ENCODE peak calls at places on chromosomes 1 and 21, in six cellular contexts. B is OCI-LY7, W is GM23248, X is SK-N-SH, M is hepatocyte, H is PC-3. C is an unnamed sample. For H3K9me2, the result is how much of the 10 kb centered on the place peaks cover.

GRCh38 chr1:43512681-43513080 is 18.0 kb upstream of the PTPRF start:
- DNase-seq in B (no peak), W (no peak), X (no peak), H (no peak), M (no peak), C (no peak)

GRCh38 chr1:71307451-71307850 is 226.6 kb upstream of the ZRANB2 start:
- DNase-seq in M (no peak), W (peak), X (peak), H (peak), B (peak), C (no peak)

GRCh38 chr21:35336534-35336933 is 287.4 kb upstream of the RUNX1 start:
- DNase-seq in W (peak), B (no peak), X (no peak), M (no peak), H (no peak), C (no peak)

GRCh38 chr1:194709439-194709838 is 1523.0 kb upstream of the B3GALT2 start:
- DNase-seq in W (no peak), X (no peak), M (no peak), H (no peak), B (no peak), C (no peak)

GRCh38 chr1:5877683-5878530 is 114.3 kb downstream of the NPHP4 start:
- DNase-seq in B (no peak), X (no peak), W (no peak), M (no peak), H (no peak), C (no peak)

GRCh38 chr1:236151739-236152424 is 9.5 kb downstream of the GPR137B start:
- DNase-seq in W (no peak), B (no peak), H (no peak), M (no peak), X (no peak), C (no peak)

GRCh38 chr1:28196330-28196729 is 19.8 kb upstream of the PTAFR start:
- DNase-seq in M (no peak), X (no peak), H (no peak), W (no peak), B (no peak), C (no peak)

GRCh38 chr21:45366931-45367401 is 38.0 kb upstream of the COL18A1 start:
- DNase-seq in H (peak), W (peak), X (peak), B (no peak), M (peak), C (peak)

GRCh38 chr1:54287821-54288220 is 87.9 kb downstream of the MRPL37 start:
- DNase-seq in X (no peak), B (no peak), H (no peak), W (peak), M (no peak), C (no peak)

GRCh38 chr1:43447891-43448708 is 5.6 kb downstream of the HYI start:
- DNase-seq in X (no peak), B (no peak), M (no peak), H (no peak), W (no peak), C (no peak)

GRCh38 chr1:154431586-154432373 is 26.6 kb downstream of the IL6R start:
- DNase-seq in X (no peak), M (peak), W (peak), B (no peak), H (peak), C (no peak)

GRCh38 chr1:155064813-155065436 is 1.4 kb downstream of the EFNA4 start:
- DNase-seq in X (no peak), H (no peak), M (no peak), B (no peak), W (no peak), C (no peak)

GRCh38 chr1:55337801-55338447 is 122.8 kb upstream of the USP24 start:
- DNase-seq in X (peak), W (peak), H (peak), B (peak), M (peak), C (no peak)

GRCh38 chr1:244665771-244666217 is 12.9 kb downstream of the DESI2 start:
- DNase-seq in H (no peak), W (peak), M (no peak), B (peak), X (no peak), C (no peak)

GRCh38 chr1:174626031-174627020 is 178.6 kb downstream of the GPR52 start:
- DNase-seq in M (no peak), B (no peak), X (no peak), H (peak), W (peak), C (no peak)

GRCh38 chr1:230424440-230425251 is 1.5 kb downstream of the PGBD5 start:
- DNase-seq in W (peak), H (no peak), B (no peak), X (peak), M (peak), C (no peak)

GRCh38 chr1:6538958-6539357 is 15.4 kb downstream of the NOL9 start:
- DNase-seq in M (no peak), B (no peak), H (no peak), W (peak), X (no peak), C (no peak)

GRCh38 chr1:185477638-185478216 is 160.7 kb upstream of the IVNS1ABP start:
- DNase-seq in M (no peak), B (no peak), W (no peak), H (no peak), X (no peak), C (no peak)

GRCh38 chr21:45033791-45034555 is 40.4 kb upstream of the ADARB1 start:
- DNase-seq in W (peak), X (no peak), B (no peak), M (peak), H (no peak), C (no peak)

GRCh38 chr1:229221106-229222019 is 49.5 kb upstream of the RAB4A start:
- DNase-seq in W (no peak), B (no peak), X (peak), M (peak), H (peak), C (peak)

GRCh38 chr1:193462629-193463320 is 276.4 kb upstream of the B3GALT2 start:
- DNase-seq in W (no peak), M (no peak), X (no peak), B (peak), H (no peak), C (no peak)

GRCh38 chr1:106620521-106620954 is 435.9 kb upstream of the PRMT6 start:
- DNase-seq in X (no peak), B (no peak), H (peak), W (peak), M (no peak), C (peak)

GRCh38 chr1:15680614-15681345 is 3.3 kb upstream of the PLEKHM2 start:
- DNase-seq in M (peak), X (no peak), H (peak), B (no peak), W (peak), C (peak)

GRCh38 chr1:74767490-74767889 is 34.5 kb downstream of the TYW3 start:
- DNase-seq in X (no peak), H (peak), W (peak), M (no peak), B (peak), C (no peak)

GRCh38 chr1:100456880-100457279 is 81.1 kb upstream of the GPR88 start:
- DNase-seq in H (no peak), M (no peak), B (no peak), X (no peak), W (peak), C (no peak)

GRCh38 chr1:100455478-100456072 is 82.4 kb upstream of the GPR88 start:
- DNase-seq in X (peak), W (peak), B (peak), H (peak), M (peak), C (no peak)

GRCh38 chr1:100449477-100449876 is 88.5 kb upstream of the GPR88 start:
- DNase-seq in M (no peak), H (no peak), W (no peak), X (no peak), B (no peak), C (no peak)

GRCh38 chr1:100448371-100448770 is 89.6 kb upstream of the GPR88 start:
- DNase-seq in W (no peak), H (peak), X (no peak), B (no peak), M (no peak), C (no peak)

DNA sequence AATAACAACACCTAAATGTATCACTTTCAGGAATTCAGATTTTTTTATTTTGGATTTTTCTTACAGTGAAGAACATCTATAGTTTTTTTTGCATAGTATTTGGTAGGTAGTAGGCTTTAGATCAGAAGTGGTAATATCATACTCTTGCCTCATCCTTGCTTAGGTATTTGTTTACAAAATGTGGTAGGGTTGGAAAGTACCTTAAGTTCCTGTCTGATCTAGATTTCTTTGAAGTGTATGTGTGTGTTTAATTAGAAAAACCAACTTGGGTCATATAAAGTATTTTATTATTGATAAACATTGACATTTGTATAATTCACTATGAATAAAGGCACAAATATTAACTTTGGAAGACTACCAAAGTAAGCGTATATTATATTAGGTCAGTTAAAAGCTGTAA is 85.3 kb upstream of the GPR88 start:
- DNase-seq in W (no peak), X (no peak), H (peak), M (no peak), B (no peak), C (no peak)
- H3K27ac ChIP-seq in W (no peak), X (no peak), H (no peak), M (no peak), B (no peak), C (no peak)

DNA sequence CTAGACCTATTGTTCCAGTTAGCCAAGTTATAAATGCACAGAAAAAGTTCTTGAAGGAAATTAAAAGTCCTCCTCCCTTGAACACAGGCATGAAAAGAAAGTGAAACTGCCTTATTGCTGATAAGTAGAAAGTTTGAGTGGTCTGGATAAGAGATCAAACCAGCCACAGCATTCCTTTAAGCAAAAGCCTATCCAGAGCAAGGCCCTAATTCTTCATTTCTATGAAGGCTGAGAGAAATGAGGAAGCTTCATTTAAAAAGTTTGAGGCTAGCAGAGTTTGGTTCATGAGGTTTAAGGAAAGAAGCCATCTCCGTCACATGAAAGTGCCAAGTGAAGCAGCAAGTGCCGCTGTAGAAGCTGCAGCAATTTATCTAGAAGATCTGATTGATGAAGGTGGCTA is 2.7 kb upstream of the SSX2IP start:
- DNase-seq in M (no peak), W (no peak), H (no peak), B (peak), X (no peak), C (no peak)
- H3K4me2 ChIP-seq in M (peak), W (no peak), H (no peak), B (peak), X (no peak), C (no peak)

GRCh38 chr1:152539901-152540300 is 25.6 kb downstream of the CRCT1 start:
- DNase-seq in M (no peak), X (no peak), B (no peak), H (no peak), W (no peak), C (no peak)
- H3K9me2 ChIP-seq in M (under half), X (under half), B (under half), H (under half), W (under half), C (under half)

GRCh38 chr1:58854576-58854975 is 70.7 kb upstream of the JUN start:
- DNase-seq in W (no peak), H (no peak), M (no peak), B (no peak), X (no peak), C (peak)
- H3K27ac ChIP-seq in W (no peak), H (no peak), M (no peak), B (no peak), X (no peak), C (no peak)

DNA sequence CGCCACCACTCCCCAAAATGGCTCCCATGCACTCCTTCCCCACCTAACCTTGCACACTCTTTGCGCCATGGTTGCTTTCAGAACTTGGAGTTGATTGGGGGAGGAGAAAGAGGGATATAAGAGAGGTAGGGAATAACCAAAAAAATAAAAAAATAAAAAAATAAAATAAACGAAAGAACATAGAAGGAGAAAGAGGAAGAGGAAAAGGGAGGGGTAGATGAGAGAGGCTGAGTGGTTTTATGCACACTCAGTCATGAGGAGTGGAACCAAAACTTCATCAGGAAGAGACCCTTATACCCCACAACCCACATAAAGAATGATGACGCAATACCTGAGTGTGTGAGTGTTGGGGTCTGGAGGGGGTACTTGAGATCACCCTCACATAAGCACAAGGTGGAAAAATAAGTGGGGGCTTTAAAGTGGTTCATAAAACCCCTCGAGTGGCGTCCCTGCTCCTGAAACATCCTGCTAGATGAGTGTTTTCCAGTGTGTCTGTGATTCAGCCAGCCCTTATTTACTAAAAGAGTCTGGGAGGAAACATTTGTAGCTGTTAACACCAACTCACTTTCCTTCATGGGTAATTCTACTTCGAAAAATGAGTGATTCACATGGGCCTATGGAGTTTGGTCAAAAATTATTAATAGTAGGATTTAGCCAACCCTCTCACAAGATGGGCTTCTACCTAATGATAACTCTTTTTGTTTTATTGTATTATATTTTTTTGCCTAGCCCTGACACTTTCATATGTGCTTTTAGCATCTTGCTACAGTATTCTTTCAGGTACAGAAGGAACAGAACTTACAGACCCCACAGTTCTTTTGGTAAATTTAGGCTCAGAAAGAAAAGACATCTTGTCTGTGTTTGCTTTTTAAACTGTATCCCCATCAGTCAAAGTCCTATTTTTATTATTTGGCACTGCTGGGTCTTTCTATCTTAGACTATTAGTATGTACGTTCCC is 5.2 kb downstream of the SLAMF1 start:
- DNase-seq in M (no peak), H (no peak), X (no peak), B (no peak), W (no peak), C (no peak)
- H3K4me2 ChIP-seq in M (no peak), H (no peak), X (no peak), B (no peak), W (no peak), C (no peak)

GRCh38 chr1:114040273-114041043 is 61.2 kb downstream of the OLFML3 start:
- DNase-seq in W (peak), X (no peak), B (no peak), H (no peak), M (no peak), C (peak)

GRCh38 chr1:114037952-114038867 is 58.9 kb downstream of the OLFML3 start:
- DNase-seq in M (no peak), X (no peak), H (peak), W (no peak), B (no peak), C (peak)

GRCh38 chr1:114037503-114037890 is 58.2 kb downstream of the OLFML3 start:
- DNase-seq in X (no peak), B (no peak), W (no peak), H (no peak), M (no peak), C (no peak)

GRCh38 chr1:114043548-114043947 is 64.3 kb downstream of the OLFML3 start:
- DNase-seq in B (no peak), H (no peak), W (no peak), M (no peak), X (no peak), C (no peak)

DNA sequence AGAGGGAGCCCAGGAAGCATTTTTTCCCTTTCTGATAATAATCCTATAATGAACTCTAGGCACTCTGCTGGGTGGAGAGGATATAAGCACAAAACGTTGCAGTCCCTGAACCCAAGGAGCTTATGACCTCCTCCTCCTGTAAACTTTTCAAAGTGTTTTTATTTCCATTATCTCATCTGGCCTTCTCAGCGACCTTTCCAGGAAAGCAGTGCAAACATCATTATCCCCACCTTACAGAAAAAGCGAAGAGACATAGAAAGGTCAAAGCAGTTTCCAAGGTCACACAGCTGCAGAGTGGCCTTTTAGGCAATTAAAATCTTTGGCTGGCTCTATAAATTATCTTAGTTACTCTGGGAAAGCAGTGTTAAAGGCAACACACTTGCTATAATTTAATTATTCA is 63.8 kb downstream of the OLFML3 start:
- DNase-seq in B (no peak), M (no peak), W (no peak), X (no peak), H (no peak), C (no peak)
- H3K9me2 ChIP-seq in B (under half), M (under half), W (under half), X (under half), H (under half), C (under half)

DNA sequence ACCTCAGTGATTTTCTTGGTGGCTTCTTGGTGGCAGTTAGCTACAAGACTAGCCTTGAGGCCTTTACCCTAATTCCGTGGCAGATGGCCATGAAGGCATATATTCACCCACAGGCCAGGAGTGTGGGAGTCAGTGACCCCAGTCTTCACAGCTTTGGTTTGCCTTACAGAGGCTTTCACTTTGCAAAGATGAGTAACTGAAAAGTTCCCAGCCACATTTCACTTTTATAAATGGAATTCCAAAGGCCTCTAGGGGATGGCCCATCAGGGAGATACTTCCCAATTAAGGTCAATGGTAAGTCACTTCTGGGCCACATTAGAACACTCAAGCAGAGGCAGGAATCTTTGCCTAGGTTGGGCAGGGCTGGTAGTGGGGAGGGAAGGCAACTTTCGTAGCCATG is 13.1 kb upstream of the HEYL start:
- DNase-seq in H (no peak), X (no peak), B (no peak), M (no peak), W (no peak), C (no peak)
- H3K27ac ChIP-seq in H (no peak), X (no peak), B (no peak), M (no peak), W (no peak), C (no peak)

DNA sequence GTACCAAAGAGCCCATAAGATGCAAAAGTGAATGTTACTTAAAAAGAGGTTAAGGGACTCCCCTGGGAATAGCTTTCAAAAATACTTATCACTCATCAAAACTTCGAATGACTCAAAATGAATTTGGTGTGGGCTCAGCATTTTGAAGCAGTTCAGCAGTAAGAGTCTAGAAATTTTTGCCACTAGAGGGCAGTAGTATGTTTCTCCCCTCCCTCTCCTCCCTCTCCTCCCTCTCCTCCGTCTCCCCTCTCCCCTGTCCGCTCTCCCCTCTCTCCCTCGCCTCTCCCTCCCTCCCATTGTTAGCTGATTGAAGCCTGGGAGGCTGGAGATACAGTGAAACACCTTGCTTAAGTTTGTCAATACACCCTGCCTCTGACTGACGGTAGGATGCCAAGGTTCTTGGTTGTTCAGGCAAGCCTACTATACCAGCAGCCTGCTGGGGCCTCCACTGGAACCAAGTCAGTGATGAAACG is 70.8 kb upstream of the TENT5C start:
- DNase-seq in W (peak), M (peak), B (peak), X (peak), H (peak), C (peak)
- H3K4me2 ChIP-seq in W (peak), M (peak), B (peak), X (no peak), H (peak), C (no peak)

DNA sequence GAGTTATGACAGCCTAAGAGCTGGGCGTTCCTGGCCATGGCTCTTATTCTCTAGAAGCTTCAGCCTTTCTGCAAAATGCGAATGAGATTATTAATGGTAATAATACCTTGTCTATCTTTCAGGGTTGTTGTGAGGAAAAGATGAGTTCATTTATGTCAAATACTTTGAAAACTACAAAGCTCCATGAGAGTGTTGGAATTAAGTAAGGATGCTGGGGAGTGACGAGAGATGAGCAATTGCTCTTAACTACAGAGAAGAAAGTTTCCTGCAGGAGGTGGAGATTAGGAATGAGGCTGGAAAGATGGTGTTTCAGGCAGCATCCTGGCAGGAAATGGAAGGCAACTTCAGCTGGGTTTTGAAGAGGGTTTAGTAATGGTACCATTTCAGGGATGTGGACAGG is 124.2 kb downstream of the CACNA1E start:
- DNase-seq in M (no peak), W (no peak), X (no peak), B (no peak), H (no peak), C (no peak)
- H3K9me2 ChIP-seq in M (under half), W (under half), X (under half), B (under half), H (under half), C (under half)

GRCh38 chr1:41889506-41890414 is 29.0 kb downstream of the HIVEP3 start:
- DNase-seq in B (no peak), W (no peak), X (no peak), H (no peak), M (no peak), C (no peak)
- H3K27ac ChIP-seq in B (no peak), W (no peak), X (peak), H (no peak), M (no peak), C (no peak)

C was measured in PC-9.